ENCODE peak calls at places on chromosomes 1 and 21, in seven cellular contexts. S, Z, P, T, F, J and I are unnamed samples.

GRCh38 chr1:178004926-178005391 is 35.1 kb upstream of the SEC16B start:
- DNase-seq in P (no peak), S (no peak), F (no peak), Z (no peak), T (no peak), J (no peak), I (peak; percentile 21)

GRCh38 chr1:50333595-50333974 is 89.7 kb downstream of the DMRTA2 start:
- DNase-seq in P (peak; percentile 50), Z (no peak), F (no peak), S (peak; percentile 84), J (no peak), T (no peak), I (peak; percentile 89)

GRCh38 chr21:34830386-34831140 is 161.8 kb downstream of the CLIC6 start:
- DNase-seq in P (no peak), S (no peak), Z (no peak), J (no peak), F (no peak), T (no peak), I (no peak)

GRCh38 chr1:97174039-97174704 is 452.6 kb downstream of the PTBP2 start:
- DNase-seq in F (peak; percentile 26), J (no peak), S (no peak), P (no peak), Z (no peak), T (no peak), I (no peak)

GRCh38 chr1:3507636-3508275 is 53.3 kb downstream of the ARHGEF16 start:
- DNase-seq in P (no peak), F (no peak), T (no peak), J (no peak), S (no peak), Z (no peak), I (no peak)

GRCh38 chr1:165637427-165637826 is 6.4 kb downstream of the MGST3 start:
- DNase-seq in Z (no peak), F (no peak), S (no peak), T (peak; percentile 78), J (no peak), P (no peak), I (no peak)

GRCh38 chr1:154845879-154846278 is 24.2 kb downstream of the KCNN3 start:
- DNase-seq in S (no peak), P (no peak), T (no peak), F (no peak), J (no peak), Z (no peak), I (no peak)

GRCh38 chr1:29453502-29454240 is 217.3 kb downstream of the PTPRU start:
- DNase-seq in Z (no peak), P (no peak), F (no peak), J (no peak), T (peak; percentile 49), S (peak; percentile 83), I (peak; percentile 69)

GRCh38 chr1:60583696-60584095 is 498.7 kb upstream of the NFIA start:
- DNase-seq in J (no peak), Z (no peak), F (no peak), S (peak; percentile 9), T (no peak), P (no peak), I (no peak)

GRCh38 chr1:226821719-226822085 is 48.7 kb upstream of the PSEN2 start:
- DNase-seq in J (no peak), F (no peak), S (no peak), T (no peak), P (no peak), Z (no peak), I (no peak)

GRCh38 chr1:230857077-230857476 is 11.2 kb downstream of the C1orf198 start:
- DNase-seq in P (no peak), J (no peak), F (no peak), Z (no peak), S (no peak), T (no peak), I (no peak)

GRCh38 chr1:117014209-117014608 is 12.6 kb downstream of the CD101 start:
- DNase-seq in Z (no peak), F (no peak), T (no peak), J (no peak), P (no peak), S (no peak), I (no peak)

GRCh38 chr1:171610385-171610784 is 11.7 kb upstream of the MYOCOS start:
- DNase-seq in S (no peak), F (no peak), J (no peak), T (no peak), Z (no peak), P (no peak), I (no peak)

GRCh38 chr1:53936430-53936829 is 9.1 kb downstream of the IFT25 start:
- DNase-seq in F (no peak), Z (no peak), P (no peak), J (no peak), T (no peak), S (no peak), I (no peak)

GRCh38 chr21:42748620-42749176 is 95.3 kb downstream of the PDE9A start:
- DNase-seq in T (no peak), F (no peak), P (no peak), J (no peak), Z (no peak), S (no peak), I (no peak)

GRCh38 chr1:193707271-193708015 is 521.0 kb upstream of the B3GALT2 start:
- DNase-seq in P (no peak), F (no peak), T (no peak), S (no peak), J (no peak), Z (no peak), I (no peak)

GRCh38 chr1:182035097-182035770 is 26.3 kb downstream of the ZNF648 start:
- DNase-seq in P (no peak), T (no peak), S (no peak), J (no peak), Z (no peak), F (no peak), I (no peak)
- TF ChIP-seq CTCF in P (no peak), T (peak; percentile 53), S (peak; percentile 44), J (no peak), Z (peak; percentile 6), F (no peak), I (peak; percentile 33)

GRCh38 chr1:198773030-198773429 is 134.2 kb downstream of the PTPRC start:
- DNase-seq in S (no peak), P (no peak), J (no peak), Z (no peak), F (no peak), T (no peak), I (no peak)

GRCh38 chr1:198772626-198773025 is 133.8 kb downstream of the PTPRC start:
- DNase-seq in F (no peak), P (no peak), J (no peak), T (no peak), S (no peak), Z (no peak), I (no peak)

GRCh38 chr1:198774418-198774817 is 135.6 kb downstream of the PTPRC start:
- DNase-seq in T (no peak), S (no peak), P (no peak), J (no peak), F (no peak), Z (no peak), I (no peak)

GRCh38 chr1:198775606-198776005 is 136.8 kb downstream of the PTPRC start:
- DNase-seq in F (no peak), Z (no peak), T (no peak), J (no peak), S (no peak), P (no peak), I (no peak)

GRCh38 chr1:198771562-198772153 is 132.8 kb downstream of the PTPRC start:
- DNase-seq in P (no peak), S (peak; percentile 60), T (no peak), J (no peak), F (no peak), Z (no peak), I (peak; percentile 14)
- TF ChIP-seq CTCF in P (no peak), S (peak; percentile 69), T (peak; percentile 66), J (no peak), F (no peak), Z (peak; percentile 77), I (peak; percentile 46)

DNA sequence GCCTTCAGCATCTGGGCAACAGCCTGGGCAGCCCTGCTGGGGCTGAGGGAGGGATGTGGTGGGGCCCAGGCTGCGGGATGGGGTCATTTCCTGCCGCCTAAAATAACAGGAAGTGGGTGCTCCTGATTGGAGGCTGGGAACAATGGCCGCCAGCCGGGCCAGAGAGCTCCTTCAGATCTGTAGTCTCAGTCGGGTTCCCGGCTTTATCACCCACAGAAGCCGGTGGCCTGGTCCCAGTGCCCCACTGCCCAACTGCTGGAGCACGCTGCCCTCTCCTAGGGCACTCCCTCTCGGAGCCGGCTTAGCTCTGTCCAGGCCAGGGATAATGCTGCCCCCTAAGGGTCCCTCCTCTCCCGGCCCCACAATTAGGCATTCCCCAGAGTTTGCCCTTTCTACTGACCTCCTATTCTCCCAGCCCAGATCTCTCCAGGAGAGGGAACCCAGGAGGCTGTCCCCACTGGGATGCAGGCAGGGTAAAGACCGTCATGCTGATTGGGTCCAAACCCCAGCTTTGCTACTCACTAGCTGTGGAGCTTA is 5.1 kb downstream of the MAP7D1 start:
- DNase-seq in S (peak; percentile 86), Z (no peak), T (no peak), P (peak; percentile 71), J (peak; percentile 49), F (peak; percentile 57), I (peak; percentile 68)
- TF ChIP-seq CTCF in S (peak; percentile 60), Z (peak; percentile 50), T (no peak), P (peak; percentile 28), J (no peak), F (peak; percentile 11), I (peak; percentile 44)

DNA sequence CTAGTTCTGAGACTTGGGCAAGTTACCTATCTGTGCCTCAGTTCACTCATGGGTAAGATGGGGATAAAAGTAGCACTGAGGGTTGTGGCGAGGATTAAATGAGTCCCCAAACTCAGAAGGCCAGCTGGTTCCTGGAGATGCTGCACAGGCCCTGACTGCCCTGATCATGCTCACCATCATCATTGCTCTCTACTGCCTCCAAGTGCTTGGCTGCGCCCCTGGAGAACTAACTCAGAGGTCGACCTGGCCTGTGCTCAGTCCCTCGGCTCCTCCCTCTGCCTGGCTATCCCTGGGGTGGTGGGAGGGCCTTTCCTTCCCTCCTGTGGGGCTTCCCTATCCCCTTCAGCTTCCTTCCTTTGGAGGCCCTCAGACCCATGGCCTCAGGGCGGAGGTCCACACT is 5.6 kb downstream of the SLC5A9 start:
- DNase-seq in Z (no peak), J (no peak), P (no peak), T (no peak), S (peak; percentile 61), F (no peak), I (no peak)
- TF ChIP-seq CTCF in Z (no peak), J (no peak), P (no peak), T (no peak), S (peak; percentile 46), F (no peak), I (no peak)

DNA sequence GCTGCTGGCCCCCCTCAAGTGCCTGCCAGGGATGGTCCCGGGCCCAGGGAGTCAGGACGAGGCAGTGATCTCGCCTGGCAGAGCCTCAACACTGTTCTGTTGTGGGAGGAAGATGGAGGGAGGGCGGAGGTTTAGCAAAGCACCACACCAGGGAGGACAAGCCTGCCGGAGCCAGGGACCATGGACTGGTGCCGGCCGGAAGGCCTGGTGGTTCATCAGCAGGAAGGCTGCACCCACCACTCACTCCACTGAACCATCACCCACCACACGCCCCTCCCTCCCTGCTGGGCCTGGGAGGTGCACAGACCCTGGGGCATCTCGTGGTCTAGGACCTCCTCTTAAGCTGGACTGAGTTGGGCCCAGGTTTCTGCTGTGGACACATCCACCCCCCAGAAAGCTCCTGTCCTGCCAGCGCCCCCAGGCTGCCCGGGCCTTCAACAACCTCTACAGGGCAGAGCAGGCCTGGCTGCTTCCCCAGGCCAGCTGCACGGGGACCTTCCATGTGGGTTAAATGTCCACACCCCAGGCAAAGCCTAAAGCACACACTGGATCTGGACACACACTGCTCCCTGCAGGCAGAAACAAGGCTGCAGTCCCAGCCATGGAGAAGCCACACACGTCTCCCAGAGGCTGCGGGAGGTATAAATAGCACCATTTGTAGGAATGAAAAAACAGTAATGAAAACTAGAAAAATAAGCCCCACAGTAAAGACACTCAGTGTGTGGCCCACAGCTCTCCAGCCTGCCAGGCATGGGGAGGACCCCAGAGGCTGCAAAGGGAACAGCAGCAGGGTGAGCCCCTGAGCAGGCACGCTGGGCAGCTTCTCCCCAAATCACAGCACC is 10.4 kb upstream of the TMEM240 start:
- DNase-seq in Z (peak; percentile 60), S (peak; percentile 28), F (no peak), T (no peak), J (no peak), P (no peak), I (no peak)
- TF ChIP-seq CTCF in Z (peak; percentile 6), S (peak; percentile 39), F (peak; percentile 11), T (peak; percentile 31), J (no peak), P (peak; percentile 40), I (no peak)